ENCODE peak calls at places on chromosome 18, in six cellular contexts. H is HepG2, X is K562, B is H1, U is HCT116, Y is SK-N-SH. I is an unnamed sample.

GRCh38 chr18:44893045-44893706 is 212.5 kb downstream of the SETBP1 start:
- DNase-seq in H (no peak), X (no peak), B (no peak), U (no peak), Y (no peak), I (no peak)

GRCh38 chr18:76416935-76417334 is 78.1 kb downstream of the ZNF516 start:
- DNase-seq in H (no peak), X (no peak), B (peak), U (no peak), Y (no peak), I (no peak)

GRCh38 chr18:48896875-48897511 is 53.8 kb downstream of the SMAD7 start:
- DNase-seq in H (peak), X (peak), B (peak), U (no peak), Y (no peak), I (no peak)

GRCh38 chr18:27378396-27379094 is 193.4 kb upstream of the CHST9 start:
- DNase-seq in H (no peak), X (no peak), B (no peak), U (no peak), Y (no peak), I (no peak)

GRCh38 chr18:25672490-25672889 is 320.5 kb upstream of the ZNF521 start:
- DNase-seq in H (no peak), X (no peak), B (peak), U (no peak), Y (no peak), I (no peak)

GRCh38 chr18:37299471-37300304 is 265.9 kb downstream of the CELF4 start:
- DNase-seq in H (peak), X (peak), B (no peak), U (peak), Y (peak), I (peak)

GRCh38 chr18:63953811-63954210 is 4.7 kb downstream of the HMSD start:
- DNase-seq in H (no peak), X (no peak), B (no peak), U (no peak), Y (no peak), I (no peak)

GRCh38 chr18:35610089-35610488 is 28.5 kb downstream of the GALNT1 start:
- DNase-seq in H (no peak), X (no peak), B (no peak), U (no peak), Y (no peak), I (peak)

GRCh38 chr18:60202702-60203101 is 169.9 kb downstream of the MC4R start:
- DNase-seq in H (no peak), X (no peak), B (no peak), U (no peak), Y (no peak), I (no peak)

GRCh38 chr18:59779979-59780378 is 82.8 kb upstream of the CCBE1 start:
- DNase-seq in H (no peak), X (no peak), B (no peak), U (no peak), Y (no peak), I (no peak)

GRCh38 chr18:35582899-35583558 is 1.5 kb downstream of the GALNT1 start:
- DNase-seq in H (peak), X (no peak), B (no peak), U (no peak), Y (peak), I (no peak)

GRCh38 chr18:56709463-56709862 is 58.3 kb downstream of the WDR7 start:
- DNase-seq in H (peak), X (peak), B (no peak), U (peak), Y (peak), I (no peak)

GRCh38 chr18:48836806-48837615 is 113.8 kb downstream of the SMAD7 start:
- DNase-seq in H (no peak), X (no peak), B (no peak), U (no peak), Y (no peak), I (no peak)

GRCh38 chr18:9150116-9150515 is 13.5 kb downstream of the ANKRD12 start:
- DNase-seq in H (no peak), X (no peak), B (no peak), U (no peak), Y (no peak), I (no peak)

GRCh38 chr18:23276456-23276855 is 141.2 kb downstream of the CABLES1 start:
- DNase-seq in H (no peak), X (no peak), B (no peak), U (no peak), Y (no peak), I (no peak)

DNA sequence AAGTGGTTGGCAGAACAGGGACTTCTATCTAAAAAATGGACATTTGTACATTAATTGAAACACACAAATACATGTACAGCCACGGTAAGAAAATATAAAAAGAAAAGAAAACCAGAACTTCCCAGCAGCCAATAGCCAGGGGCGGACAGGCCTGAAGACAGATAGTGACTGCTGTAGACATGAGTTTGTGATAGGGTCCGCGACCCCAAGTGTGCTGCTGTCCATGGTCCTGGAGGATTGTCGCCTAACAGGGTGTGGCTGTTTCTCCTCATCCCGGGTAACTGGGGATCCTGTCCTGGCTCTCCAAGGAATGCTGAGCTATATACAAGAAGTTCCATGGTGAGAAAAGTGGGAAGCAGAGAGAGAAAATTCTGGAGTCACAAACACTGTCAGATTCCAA is 266.6 kb upstream of the SALL3 start:
- DNase-seq in H (no peak), X (peak), B (peak), U (no peak), Y (no peak), I (no peak)
- TF ChIP-seq JUND in H (no peak), X (no peak), B (no peak), U (no peak), Y (no peak), I (no peak)

GRCh38 chr18:12907258-12907925 is 23.4 kb upstream of the PTPN2 start:
- DNase-seq in H (no peak), X (no peak), B (no peak), U (no peak), Y (no peak), I (no peak)
- TF ChIP-seq JUND in H (no peak), X (no peak), B (no peak), U (no peak), Y (no peak), I (no peak)

GRCh38 chr18:62784966-62785413 is 69.6 kb downstream of the PHLPP1 start:
- DNase-seq in H (no peak), X (no peak), B (no peak), U (no peak), Y (no peak), I (no peak)
- TF ChIP-seq JUND in H (no peak), X (no peak), B (no peak), U (no peak), Y (peak), I (no peak)

GRCh38 chr18:68627812-68628211 is 87.1 kb downstream of the TMX3 start:
- DNase-seq in H (no peak), X (no peak), B (no peak), U (no peak), Y (no peak), I (no peak)

DNA sequence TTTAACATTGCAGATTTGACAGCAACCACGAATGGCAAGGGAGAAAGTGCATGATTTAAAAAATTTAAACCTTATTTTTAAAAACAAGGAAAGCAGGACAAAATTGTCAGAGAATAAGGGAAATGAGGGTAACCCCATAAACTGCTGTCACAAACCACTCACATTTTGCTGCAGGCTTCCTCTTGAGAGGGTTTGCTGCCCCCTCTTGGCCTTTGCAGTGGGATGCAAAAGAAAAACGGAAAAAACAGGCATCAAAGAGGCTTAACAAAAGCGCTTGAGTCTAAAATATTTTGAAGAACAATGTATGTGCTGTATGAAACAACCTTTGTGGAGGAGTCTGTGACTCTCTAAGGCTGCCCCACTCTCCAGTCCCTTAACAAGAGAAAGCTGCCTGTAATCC is 91.6 kb downstream of the TMX3 start:
- DNase-seq in H (peak), X (peak), B (peak), U (peak), Y (peak), I (peak)
- TF ChIP-seq JUND in H (no peak), X (no peak), B (no peak), U (no peak), Y (no peak), I (no peak)

I was measured in T47D.